ENCODE peak calls at places on chromosomes 4 and X, in nine cellular contexts. R is NCI-H446 treated with DMSO at 0.1 percent for 48 hours; P is mucosa of descending colon; Y is NCI-H187; K is hippocampal formation; V is stimulated activated CD4-positive, alpha-beta T cell treated with anti-CD3 and anti-CD28 coated beads, Interleukin-4, amount 100 ng/mL, for 4 hours; B is psoas muscle; X is Right ventricle myocardium inferior; H is ACHN. U is an unnamed sample.

GRCh38 chrX:106263817-106264216 is 95.7 kb downstream of the PWWP3B start:
- DNase-seq in B (no peak), Y (no peak), H (no peak), K (no peak), R (no peak), V (no peak), P (no peak), X (no peak), U (no peak)

GRCh38 chr4:127782025-127782274 is 172 bp upstream of the HSPA4L start:
- DNase-seq in H (peak; percentile 89), V (no peak), P (peak; percentile 88), R (peak; percentile 79), X (peak; percentile 92), K (peak; percentile 82), Y (peak; percentile 66), B (peak; percentile 84), U (peak; percentile 82)

GRCh38 chr4:140940589-140940988 is 184.4 kb upstream of the TBC1D9 start:
- DNase-seq in Y (no peak), P (no peak), X (no peak), K (no peak), H (no peak), B (no peak), V (no peak), R (no peak), U (no peak)

GRCh38 chrX:134990475-134991473 is at the start of gene SMIM10:
- DNase-seq in Y (no peak), R (no peak), K (no peak), P (peak; percentile 74), H (no peak), B (peak; percentile 83), X (peak; percentile 86), V (peak; percentile 10), U (peak; percentile 53)

GRCh38 chr4:1471443-1472147 is 65.4 kb upstream of the NKX1-1 start:
- DNase-seq in B (no peak), V (no peak), Y (no peak), X (peak; percentile 57), K (no peak), H (no peak), P (peak; percentile 42), R (no peak), U (no peak)

GRCh38 chr4:14125375-14126129 is 498.0 kb upstream of the BOD1L1 start:
- DNase-seq in H (no peak), Y (no peak), P (no peak), X (no peak), R (no peak), V (no peak), B (no peak), K (no peak), U (no peak)

GRCh38 chrX:31123335-31123734 is 51.5 kb upstream of the FTHL17 start:
- DNase-seq in Y (no peak), V (no peak), K (no peak), R (peak; percentile 21), X (no peak), P (no peak), B (no peak), H (no peak), U (no peak)

GRCh38 chr4:70927502-70928139 is 25.5 kb downstream of the MOB1B start:
- DNase-seq in X (no peak), P (no peak), B (no peak), Y (peak; percentile 6), K (no peak), R (no peak), H (no peak), V (peak; percentile 1), U (no peak)

GRCh38 chr4:164948943-164949342 is 28.5 kb downstream of the TRIM61 start:
- DNase-seq in B (no peak), X (no peak), H (no peak), V (no peak), P (no peak), R (no peak), K (no peak), Y (no peak), U (no peak)

GRCh38 chr4:94341468-94341867 is 1.2 kb downstream of the HPGDS start:
- DNase-seq in R (no peak), B (no peak), K (no peak), P (no peak), V (no peak), X (no peak), Y (no peak), H (no peak), U (no peak)

GRCh38 chrX:121254336-121254735 is 206.9 kb downstream of the GLUD2 start:
- DNase-seq in K (no peak), H (no peak), Y (no peak), B (no peak), V (no peak), P (no peak), R (no peak), X (no peak), U (no peak)

GRCh38 chrX:55640854-55641253 is 17.7 kb downstream of the FOXR2 start:
- DNase-seq in V (no peak), H (no peak), P (no peak), R (no peak), X (no peak), Y (no peak), K (no peak), B (no peak), U (no peak)

GRCh38 chrX:96770315-96770714 is 85.7 kb downstream of the DIAPH2 start:
- DNase-seq in X (no peak), Y (no peak), B (no peak), K (no peak), H (peak; percentile 22), P (no peak), V (no peak), R (peak; percentile 20), U (no peak)

GRCh38 chr4:138616775-138617174 is 374.6 kb upstream of the SLC7A11 start:
- DNase-seq in K (no peak), V (no peak), R (no peak), X (no peak), B (no peak), P (no peak), Y (no peak), H (no peak), U (no peak)

GRCh38 chr4:26178874-26179273 is 141.9 kb upstream of the RBPJ start:
- DNase-seq in B (peak; percentile 21), V (no peak), R (no peak), P (no peak), X (peak; percentile 78), K (no peak), H (no peak), Y (no peak), U (peak; percentile 9)

GRCh38 chr4:73770917-73771316 is 30.5 kb downstream of the CXCL8 start:
- DNase-seq in Y (peak; percentile 54), V (no peak), K (no peak), R (no peak), X (no peak), P (peak; percentile 77), H (no peak), B (no peak), U (peak; percentile 76)

GRCh38 chr4:166924456-166924855 is 309.8 kb downstream of the SPOCK3 start:
- DNase-seq in R (no peak), B (no peak), V (no peak), Y (no peak), P (no peak), X (no peak), H (no peak), K (no peak), U (no peak)